ENCODE peak calls at places on chromosomes 7 and 10, in seven cellular contexts. One of them, this sample, is unnamed.

GRCh38 chr10:78892383-78893191 is 176.2 kb upstream of the ZMIZ1 start:
- DNase-seq in AG04450: no peak
- DNase-seq in KG1: no peak
- DNase-seq in naive thymus-derived CD8-positive, alpha-beta T cell: no peak
- DNase-seq in WTC11: no peak
- DNase-seq in GM12891: no peak
- DNase-seq in DMS53: no peak
- DNase-seq in this sample: peak

GRCh38 chr10:36114913-36115312 is 472.8 kb upstream of the FZD8 start:
- DNase-seq in AG04450: peak
- DNase-seq in KG1: no peak
- DNase-seq in naive thymus-derived CD8-positive, alpha-beta T cell: no peak
- DNase-seq in WTC11: no peak
- DNase-seq in GM12891: no peak
- DNase-seq in DMS53: no peak
- DNase-seq in this sample: no peak

GRCh38 chr10:105138287-105138854 is 497.3 kb downstream of the SORCS3 start:
- DNase-seq in AG04450: no peak
- DNase-seq in KG1: no peak
- DNase-seq in naive thymus-derived CD8-positive, alpha-beta T cell: no peak
- DNase-seq in WTC11: no peak
- DNase-seq in GM12891: no peak
- DNase-seq in DMS53: no peak
- DNase-seq in this sample: no peak

GRCh38 chr10:69232252-69232651 is 12.1 kb downstream of the HKDC1 start:
- DNase-seq in AG04450: peak
- DNase-seq in KG1: no peak
- DNase-seq in naive thymus-derived CD8-positive, alpha-beta T cell: no peak
- DNase-seq in WTC11: no peak
- DNase-seq in GM12891: no peak
- DNase-seq in DMS53: no peak
- DNase-seq in this sample: no peak

GRCh38 chr10:44462338-44462914 is 77.5 kb upstream of the CXCL12 start:
- DNase-seq in AG04450: no peak
- DNase-seq in KG1: no peak
- DNase-seq in naive thymus-derived CD8-positive, alpha-beta T cell: no peak
- DNase-seq in WTC11: no peak
- DNase-seq in GM12891: no peak
- DNase-seq in DMS53: peak
- DNase-seq in this sample: no peak

GRCh38 chr10:6204341-6205191 is 1.8 kb downstream of the PFKFB3 start:
- DNase-seq in AG04450: no peak
- DNase-seq in KG1: no peak
- DNase-seq in naive thymus-derived CD8-positive, alpha-beta T cell: no peak
- DNase-seq in WTC11: no peak
- DNase-seq in GM12891: no peak
- DNase-seq in DMS53: peak
- DNase-seq in this sample: no peak

GRCh38 chr10:91424016-91424415 is 13.9 kb downstream of the HECTD2 start:
- DNase-seq in AG04450: no peak
- DNase-seq in KG1: no peak
- DNase-seq in naive thymus-derived CD8-positive, alpha-beta T cell: no peak
- DNase-seq in WTC11: no peak
- DNase-seq in GM12891: no peak
- DNase-seq in DMS53: no peak
- DNase-seq in this sample: no peak

GRCh38 chr7:28104811-28105210 is 75.8 kb downstream of the JAZF1 start:
- DNase-seq in AG04450: no peak
- DNase-seq in KG1: no peak
- DNase-seq in naive thymus-derived CD8-positive, alpha-beta T cell: no peak
- DNase-seq in WTC11: no peak
- DNase-seq in GM12891: no peak
- DNase-seq in DMS53: peak
- DNase-seq in this sample: no peak

GRCh38 chr10:99394761-99395386 is 35.5 kb downstream of the GOT1 start:
- DNase-seq in AG04450: no peak
- DNase-seq in KG1: no peak
- DNase-seq in naive thymus-derived CD8-positive, alpha-beta T cell: no peak
- DNase-seq in WTC11: no peak
- DNase-seq in GM12891: no peak
- DNase-seq in DMS53: peak
- DNase-seq in this sample: no peak

GRCh38 chr7:31107106-31108090 is 55.3 kb downstream of the ADCYAP1R1 start:
- DNase-seq in AG04450: no peak
- DNase-seq in KG1: no peak
- DNase-seq in naive thymus-derived CD8-positive, alpha-beta T cell: no peak
- DNase-seq in WTC11: no peak
- DNase-seq in GM12891: no peak
- DNase-seq in DMS53: no peak
- DNase-seq in this sample: no peak

GRCh38 chr7:22617166-22617565 is 109.8 kb upstream of the IL6 start:
- DNase-seq in AG04450: no peak
- DNase-seq in KG1: no peak
- DNase-seq in naive thymus-derived CD8-positive, alpha-beta T cell: no peak
- DNase-seq in WTC11: no peak
- DNase-seq in GM12891: no peak
- DNase-seq in DMS53: no peak
- DNase-seq in this sample: no peak

GRCh38 chr7:99409192-99409572 is 413 bp downstream of the BUD31 start:
- DNase-seq in AG04450: no peak
- DNase-seq in KG1: no peak
- DNase-seq in naive thymus-derived CD8-positive, alpha-beta T cell: no peak
- DNase-seq in WTC11: no peak
- DNase-seq in GM12891: no peak
- DNase-seq in DMS53: peak
- DNase-seq in this sample: no peak

GRCh38 chr10:112631501-112632410 is 184.7 kb downstream of the VTI1A start:
- DNase-seq in AG04450: no peak
- DNase-seq in KG1: no peak
- DNase-seq in naive thymus-derived CD8-positive, alpha-beta T cell: no peak
- DNase-seq in WTC11: no peak
- DNase-seq in GM12891: no peak
- DNase-seq in DMS53: no peak
- DNase-seq in this sample: no peak

GRCh38 chr7:38232475-38233366 is 40.7 kb downstream of the TARP start:
- DNase-seq in AG04450: no peak
- DNase-seq in KG1: peak
- DNase-seq in naive thymus-derived CD8-positive, alpha-beta T cell: peak
- DNase-seq in WTC11: no peak
- DNase-seq in GM12891: no peak
- DNase-seq in DMS53: no peak
- DNase-seq in this sample: peak

GRCh38 chr10:104824378-104825006 is 183.4 kb downstream of the SORCS3 start:
- DNase-seq in AG04450: no peak
- DNase-seq in KG1: no peak
- DNase-seq in naive thymus-derived CD8-positive, alpha-beta T cell: no peak
- DNase-seq in WTC11: peak
- DNase-seq in GM12891: no peak
- DNase-seq in DMS53: peak
- DNase-seq in this sample: peak

GRCh38 chr7:120373174-120373573 is 100.2 kb downstream of the KCND2 start:
- DNase-seq in AG04450: no peak
- DNase-seq in KG1: no peak
- DNase-seq in naive thymus-derived CD8-positive, alpha-beta T cell: no peak
- DNase-seq in WTC11: no peak
- DNase-seq in GM12891: no peak
- DNase-seq in DMS53: no peak
- DNase-seq in this sample: no peak

GRCh38 chr7:39686261-39686924 is 63.0 kb downstream of the RALA start:
- DNase-seq in AG04450: no peak
- DNase-seq in KG1: no peak
- DNase-seq in naive thymus-derived CD8-positive, alpha-beta T cell: no peak
- DNase-seq in WTC11: no peak
- DNase-seq in GM12891: no peak
- DNase-seq in DMS53: no peak
- DNase-seq in this sample: no peak

GRCh38 chr7:131774419-131775220 is 218.2 kb upstream of the PODXL start:
- DNase-seq in AG04450: no peak
- DNase-seq in KG1: no peak
- DNase-seq in naive thymus-derived CD8-positive, alpha-beta T cell: no peak
- DNase-seq in WTC11: peak
- DNase-seq in GM12891: no peak
- DNase-seq in DMS53: no peak
- DNase-seq in this sample: no peak

GRCh38 chr7:151228024-151228866 is 1.2 kb upstream of the ABCF2 start:
- DNase-seq in AG04450: no peak
- DNase-seq in KG1: no peak
- DNase-seq in naive thymus-derived CD8-positive, alpha-beta T cell: no peak
- DNase-seq in WTC11: no peak
- DNase-seq in GM12891: no peak
- DNase-seq in DMS53: peak
- DNase-seq in this sample: no peak

GRCh38 chr7:116598846-116599245 is 73.2 kb upstream of the MET start:
- DNase-seq in AG04450: no peak
- DNase-seq in KG1: no peak
- DNase-seq in naive thymus-derived CD8-positive, alpha-beta T cell: no peak
- DNase-seq in WTC11: no peak
- DNase-seq in GM12891: no peak
- DNase-seq in DMS53: no peak
- DNase-seq in this sample: no peak

GRCh38 chr7:21999896-22000295 is 54.2 kb upstream of the CDCA7L start:
- DNase-seq in AG04450: no peak
- DNase-seq in KG1: no peak
- DNase-seq in naive thymus-derived CD8-positive, alpha-beta T cell: no peak
- DNase-seq in WTC11: no peak
- DNase-seq in GM12891: no peak
- DNase-seq in DMS53: no peak
- DNase-seq in this sample: no peak

GRCh38 chr7:151838861-151839381 is 38.0 kb downstream of the PRKAG2 start:
- DNase-seq in AG04450: no peak
- DNase-seq in KG1: peak
- DNase-seq in naive thymus-derived CD8-positive, alpha-beta T cell: peak
- DNase-seq in WTC11: no peak
- DNase-seq in GM12891: no peak
- DNase-seq in DMS53: peak
- DNase-seq in this sample: peak

This sample was measured in KBM-7.